ENCODE peak calls at places on chromosomes 13 and 19, in ten cellular contexts. E is CD8-positive, alpha-beta T cell; P is neuronal stem cell; W is mucosa of descending colon; T is endodermal cell; H is heart left ventricle; N is upper lobe of left lung; S is H7; F is NT2/D1; J is mesendoderm. Y is an unnamed sample.
A peak's percentile ranks its signal among the peaks of the same experiment; 100 is the strongest.

GRCh38 chr19:751501-752341 is 809 bp downstream of the MISP start:
- DNase-seq in E (no peak), P (no peak), W (peak; percentile 89), T (peak; percentile 69), H (no peak), N (peak; percentile 61), S (peak; percentile 81), F (no peak), J (peak; percentile 44), Y (no peak)

GRCh38 chr13:66994097-66994496 is 236.0 kb downstream of the PCDH9 start:
- DNase-seq in E (no peak), P (peak; percentile 65), W (peak; percentile 51), T (peak; percentile 95), H (peak; percentile 68), N (peak; percentile 72), S (peak; percentile 57), F (peak; percentile 15), J (peak; percentile 90), Y (peak; percentile 79)

GRCh38 chr19:980133-980998 is 3.8 kb upstream of the WDR18 start:
- DNase-seq in E (no peak), P (peak; percentile 85), W (no peak), T (peak; percentile 91), H (no peak), N (no peak), S (peak; percentile 91), F (no peak), J (peak; percentile 80), Y (no peak)

GRCh38 chr19:35347171-35347929 is at the start of gene FFAR1:
- DNase-seq in E (peak; percentile 33), P (no peak), W (peak; percentile 33), T (peak; percentile 13), H (peak; percentile 37), N (peak; percentile 48), S (peak; percentile 23), F (no peak), J (no peak), Y (peak; percentile 28)

GRCh38 chr19:3852614-3853254 is 16.1 kb downstream of the ZFR2 start:
- DNase-seq in E (peak; percentile 54), P (no peak), W (peak; percentile 68), T (peak; percentile 75), H (no peak), N (no peak), S (peak; percentile 53), F (no peak), J (peak; percentile 74), Y (no peak)

GRCh38 chr19:39083599-39083982 is 577 bp upstream of the ACP7 start:
- DNase-seq in E (no peak), P (no peak), W (no peak), T (peak; percentile 64), H (no peak), N (no peak), S (no peak), F (no peak), J (no peak), Y (no peak)

GRCh38 chr19:3725640-3726310 is 17.6 kb downstream of the TJP3 start:
- DNase-seq in E (no peak), P (no peak), W (peak; percentile 95), T (peak; percentile 88), H (no peak), N (peak; percentile 82), S (peak; percentile 90), F (no peak), J (peak; percentile 53), Y (peak; percentile 75)

GRCh38 chr19:3132971-3133792 is 2.7 kb upstream of the GNA15 start:
- DNase-seq in E (peak; percentile 77), P (no peak), W (peak; percentile 35), T (peak; percentile 48), H (no peak), N (peak; percentile 78), S (peak; percentile 64), F (no peak), J (no peak), Y (peak; percentile 74)

GRCh38 chr13:51861728-51862300 is at the start of gene CCDC70:
- DNase-seq in E (no peak), P (no peak), W (no peak), T (no peak), H (no peak), N (no peak), S (no peak), F (no peak), J (no peak), Y (no peak)

GRCh38 chr19:48190288-48191284 is 20.1 kb downstream of the ZSWIM9 start:
- DNase-seq in E (peak; percentile 68), P (no peak), W (peak; percentile 17), T (peak; percentile 97), H (no peak), N (peak; percentile 90), S (peak; percentile 96), F (no peak), J (peak; percentile 99), Y (no peak)

GRCh38 chr19:41626278-41626677 is 596 bp downstream of the CEACAM4 start:
- DNase-seq in E (no peak), P (no peak), W (no peak), T (no peak), H (no peak), N (no peak), S (no peak), F (no peak), J (no peak), Y (no peak)

GRCh38 chr13:111929036-111929616 is 137.8 kb upstream of the SOX1 start:
- DNase-seq in E (no peak), P (no peak), W (no peak), T (peak; percentile 43), H (no peak), N (no peak), S (no peak), F (no peak), J (no peak), Y (peak; percentile 32)

GRCh38 chr19:19642506-19643157 is 825 bp downstream of the GMIP start:
- DNase-seq in E (peak; percentile 51), P (no peak), W (no peak), T (peak; percentile 55), H (no peak), N (peak; percentile 40), S (no peak), F (no peak), J (peak; percentile 44), Y (no peak)

GRCh38 chr13:30755678-30756077 is 20.3 kb downstream of the ALOX5AP start:
- DNase-seq in E (no peak), P (no peak), W (no peak), T (no peak), H (no peak), N (no peak), S (no peak), F (no peak), J (no peak), Y (no peak)

GRCh38 chr19:38213911-38214625 is 10.0 kb downstream of the DPF1 start:
- DNase-seq in E (peak; percentile 70), P (no peak), W (no peak), T (no peak), H (no peak), N (no peak), S (no peak), F (no peak), J (peak; percentile 56), Y (no peak)

GRCh38 chr13:94343243-94343585 is 136.3 kb downstream of the DCT start:
- DNase-seq in E (no peak), P (peak; percentile 43), W (no peak), T (no peak), H (no peak), N (no peak), S (no peak), F (no peak), J (no peak), Y (no peak)
- H3K36me3 ChIP-seq in E (no peaks in the 10 kb centered on the region), P (no peaks in the 10 kb centered on the region), W (no peaks in the 10 kb centered on the region), T (no peaks in the 10 kb centered on the region), H (no peaks in the 10 kb centered on the region), N (no peaks in the 10 kb centered on the region), S (no peaks in the 10 kb centered on the region), F (no peaks in the 10 kb centered on the region), J (no peaks in the 10 kb centered on the region), Y (no peaks in the 10 kb centered on the region)

GRCh38 chr19:58551123-58551497 is 3.8 kb downstream of the CHMP2A start:
- DNase-seq in E (no peak), P (no peak), W (no peak), T (no peak), H (no peak), N (no peak), S (no peak), F (no peak), J (no peak), Y (no peak)
- H3K36me3 ChIP-seq in E (peaks cover 61% of the 10 kb centered on the region), P (peaks cover 68% of the 10 kb centered on the region), W (peaks cover 39% of the 10 kb centered on the region), T (peaks cover 82% of the 10 kb centered on the region), H (peaks cover 45% of the 10 kb centered on the region), N (peaks cover 77% of the 10 kb centered on the region), S (peaks cover 61% of the 10 kb centered on the region), F (peaks cover 74% of the 10 kb centered on the region), J (peaks cover 40% of the 10 kb centered on the region), Y (peaks cover 78% of the 10 kb centered on the region)

GRCh38 chr19:49925486-49925885 is 3.5 kb upstream of the ATF5 start:
- DNase-seq in E (no peak), P (no peak), W (no peak), T (no peak), H (no peak), N (no peak), S (no peak), F (no peak), J (no peak), Y (no peak)

GRCh38 chr19:49927526-49928264 is 1.3 kb upstream of the ATF5 start:
- DNase-seq in E (no peak), P (no peak), W (no peak), T (no peak), H (no peak), N (no peak), S (no peak), F (no peak), J (no peak), Y (no peak)

GRCh38 chr19:49929121-49929610 is at the start of the genes ATF5 and NUP62:
- DNase-seq in E (peak; percentile 94), P (peak; percentile 92), W (peak; percentile 89), T (peak; percentile 92), H (peak; percentile 92), N (peak; percentile 81), S (peak; percentile 99), F (peak; percentile 30), J (peak; percentile 92), Y (peak; percentile 95)

GRCh38 chr19:49924004-49924880 is 4.8 kb upstream of the ATF5 start:
- DNase-seq in E (no peak), P (no peak), W (no peak), T (peak; percentile 43), H (no peak), N (no peak), S (peak; percentile 44), F (no peak), J (peak; percentile 30), Y (no peak)

DNA sequence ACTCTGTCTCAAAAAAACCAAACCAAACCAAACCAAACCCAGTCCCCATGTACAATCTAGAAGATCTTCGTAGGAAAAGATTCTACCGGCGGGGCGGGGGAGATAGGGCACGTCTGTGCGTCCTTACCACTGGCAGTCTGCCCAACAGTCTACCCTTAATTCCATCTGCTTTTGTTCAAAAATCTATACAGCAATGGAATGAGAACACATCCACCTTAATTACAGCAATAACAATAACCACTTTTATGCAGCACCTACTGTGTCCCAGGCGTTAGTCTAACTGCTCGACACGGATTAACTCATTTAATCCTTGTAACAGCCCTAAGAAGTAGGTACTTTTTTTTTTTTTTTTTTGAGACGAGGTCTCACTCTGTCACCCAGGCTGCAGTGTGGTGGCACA is 2.5 kb upstream of the ATF5 start:
- DNase-seq in E (no peak), P (no peak), W (no peak), T (peak; percentile 28), H (no peak), N (no peak), S (no peak), F (no peak), J (no peak), Y (no peak)
- H3K36me3 ChIP-seq in E (peaks cover 26% of the 10 kb centered on the region), P (peaks cover 41% of the 10 kb centered on the region), W (no peaks in the 10 kb centered on the region), T (peaks cover 69% of the 10 kb centered on the region), H (peaks cover 5% of the 10 kb centered on the region), N (peaks cover 54% of the 10 kb centered on the region), S (peaks cover 32% of the 10 kb centered on the region), F (peaks cover 60% of the 10 kb centered on the region), J (peaks cover 21% of the 10 kb centered on the region), Y (peaks cover 39% of the 10 kb centered on the region)

GRCh38 chr19:10180459-10180858 is 14.3 kb downstream of the DNMT1 start:
- DNase-seq in E (no peak), P (no peak), W (no peak), T (no peak), H (no peak), N (no peak), S (no peak), F (no peak), J (no peak), Y (no peak)
- H3K36me3 ChIP-seq in E (peaks cover 19% of the 10 kb centered on the region), P (peaks cover 28% of the 10 kb centered on the region), W (no peaks in the 10 kb centered on the region), T (peaks cover 57% of the 10 kb centered on the region), H (peaks cover 16% of the 10 kb centered on the region), N (peaks cover 67% of the 10 kb centered on the region), S (peaks cover 17% of the 10 kb centered on the region), F (peaks cover 85% of the 10 kb centered on the region), J (peaks cover 7% of the 10 kb centered on the region), Y (peaks cover 65% of the 10 kb centered on the region)

Y was measured in upper lobe of right lung.